ENCODE peak calls at places on chromosomes 16 and 17, in seven cellular contexts. X, U, G, W, R, P and V are unnamed samples.
A peak's percentile ranks its signal among the peaks of the same experiment; 100 is the strongest.

GRCh38 chr16:8099586-8099985 is 490.7 kb downstream of the TMEM114 start:
- DNase-seq in X (no peak), U (no peak), G (no peak), W (no peak), R (no peak), P (no peak), V (no peak)

GRCh38 chr17:78873519-78874340 is 29.3 kb downstream of the CEP295NL start:
- DNase-seq in X (no peak), U (no peak), G (no peak), W (no peak), R (peak; percentile 57), P (no peak), V (no peak)

GRCh38 chr17:4626734-4627256 is 14.7 kb downstream of the ALOX15 start:
- DNase-seq in X (no peak), U (no peak), G (no peak), W (no peak), R (no peak), P (no peak), V (no peak)

GRCh38 chr17:80981062-80981902 is 10.4 kb upstream of the CHMP6 start:
- DNase-seq in X (no peak), U (no peak), G (peak; percentile 81), W (no peak), R (no peak), P (peak; percentile 40), V (peak; percentile 63)

GRCh38 chr16:25257504-25257955 is at the start of gene ZKSCAN2:
- DNase-seq in X (peak; percentile 74), U (peak; percentile 80), G (peak; percentile 98), W (peak; percentile 74), R (peak; percentile 92), P (peak; percentile 78), V (peak; percentile 89)

GRCh38 chr17:7593296-7593695 is 3.4 kb upstream of the SOX15 start:
- DNase-seq in X (no peak), U (no peak), G (no peak), W (no peak), R (no peak), P (no peak), V (no peak)

GRCh38 chr17:75006653-75007052 is 5.8 kb upstream of the MRPL58 start:
- DNase-seq in X (no peak), U (no peak), G (no peak), W (no peak), R (no peak), P (no peak), V (no peak)

GRCh38 chr17:36919407-36919968 is 17.8 kb upstream of the LHX1 start:
- DNase-seq in X (no peak), U (no peak), G (no peak), W (no peak), R (no peak), P (no peak), V (no peak)

GRCh38 chr17:8914554-8914953 is 47.1 kb upstream of the PIK3R6 start:
- DNase-seq in X (no peak), U (no peak), G (no peak), W (no peak), R (no peak), P (no peak), V (no peak)

GRCh38 chr17:998111-998510 is 1.2 kb downstream of the TIMM22 start:
- DNase-seq in X (no peak), U (no peak), G (no peak), W (no peak), R (no peak), P (no peak), V (no peak)

GRCh38 chr17:79866791-79867190 is 27.6 kb upstream of the CBX4 start:
- DNase-seq in X (no peak), U (no peak), G (peak; percentile 22), W (no peak), R (no peak), P (no peak), V (no peak)

GRCh38 chr16:88023786-88024185 is 72.6 kb downstream of the BANP start:
- DNase-seq in X (no peak), U (no peak), G (no peak), W (no peak), R (no peak), P (no peak), V (no peak)

GRCh38 chr16:9003322-9003721 is 39.6 kb upstream of the USP7 start:
- DNase-seq in X (no peak), U (no peak), G (no peak), W (no peak), R (no peak), P (no peak), V (no peak)

GRCh38 chr16:82425661-82426060 is 201.1 kb upstream of the CDH13 start:
- DNase-seq in X (no peak), U (no peak), G (no peak), W (no peak), R (no peak), P (no peak), V (no peak)

GRCh38 chr16:87679593-87680271 is 77.4 kb downstream of the JPH3 start:
- DNase-seq in X (no peak), U (no peak), G (peak; percentile 56), W (no peak), R (no peak), P (no peak), V (no peak)

GRCh38 chr17:79769596-79770520 is 8.1 kb upstream of the CBX2 start:
- DNase-seq in X (no peak), U (no peak), G (no peak), W (no peak), R (no peak), P (no peak), V (no peak)

GRCh38 chr16:50193594-50193993 is 40.5 kb downstream of the TENT4B start:
- DNase-seq in X (no peak), U (no peak), G (no peak), W (no peak), R (no peak), P (no peak), V (no peak)

GRCh38 chr17:60315650-60316049 is 76.3 kb downstream of the USP32 start:
- DNase-seq in X (no peak), U (no peak), G (no peak), W (no peak), R (no peak), P (no peak), V (no peak)

GRCh38 chr16:84138824-84139627 is 6.0 kb downstream of the HSDL1 start:
- DNase-seq in X (no peak), U (no peak), G (no peak), W (peak; percentile 46), R (no peak), P (no peak), V (no peak)

GRCh38 chr16:89084814-89085612 is 8.6 kb upstream of the ACSF3 start:
- DNase-seq in X (no peak), U (no peak), G (peak; percentile 50), W (no peak), R (no peak), P (no peak), V (no peak)

GRCh38 chr17:19338031-19338990 is 24.2 kb downstream of the B9D1 start:
- DNase-seq in X (peak; percentile 34), U (no peak), G (peak; percentile 87), W (peak; percentile 92), R (peak; percentile 63), P (peak; percentile 65), V (no peak)

GRCh38 chr17:14123579-14124278 is 54.4 kb downstream of the COX10 start:
- DNase-seq in X (no peak), U (no peak), G (no peak), W (no peak), R (no peak), P (no peak), V (no peak)